ENCODE peak calls at places on chromosomes 3 and 15, in four cellular contexts. O is HepG2, B is GM12878, A is H1. V is an unnamed sample.

GRCh38 chr3:15345608-15346137 is 13.3 kb upstream of the SH3BP5 start:
- DNase-seq in O (no peak), B (peak), A (no peak), V (no peak)

GRCh38 chr3:29581311-29581710 is 300.4 kb downstream of the RBMS3 start:
- DNase-seq in O (no peak), B (no peak), A (no peak), V (no peak)

GRCh38 chr15:87167055-87167454 is 1087.4 kb downstream of the AGBL1 start:
- DNase-seq in O (no peak), B (no peak), A (no peak), V (no peak)

GRCh38 chr3:32843504-32844321 is 25.9 kb downstream of the TRIM71 start:
- DNase-seq in O (no peak), B (no peak), A (peak), V (peak)

GRCh38 chr3:141486735-141487418 is at the start of gene RASA2:
- DNase-seq in O (peak), B (no peak), A (peak), V (peak)

GRCh38 chr15:95105229-95105628 is 873.9 kb downstream of the MCTP2 start:
- DNase-seq in O (no peak), B (no peak), A (no peak), V (no peak)

GRCh38 chr3:62131620-62132019 is 241.7 kb downstream of the FEZF2 start:
- DNase-seq in O (no peak), B (no peak), A (no peak), V (no peak)

GRCh38 chr3:179421500-179421899 is 29.8 kb downstream of the GNB4 start:
- DNase-seq in O (no peak), B (no peak), A (no peak), V (no peak)

GRCh38 chr3:56157693-56158092 is 310.6 kb downstream of the ERC2 start:
- DNase-seq in O (no peak), B (peak), A (no peak), V (no peak)

GRCh38 chr3:5186089-5186853 is 1.2 kb upstream of the EDEM1 start:
- DNase-seq in O (no peak), B (no peak), A (no peak), V (no peak)

GRCh38 chr3:64121750-64122311 is 98.5 kb upstream of the PSMD6 start:
- DNase-seq in O (no peak), B (no peak), A (no peak), V (no peak)

GRCh38 chr3:158731938-158732855 is at the start of gene RARRES1:
- DNase-seq in O (no peak), B (no peak), A (peak), V (no peak)

GRCh38 chr15:51853987-51854386 is 24.5 kb downstream of the TMOD3 start:
- DNase-seq in O (no peak), B (no peak), A (no peak), V (no peak)

GRCh38 chr3:129703913-129704312 is 97.4 kb upstream of the PLXND1 start:
- DNase-seq in O (no peak), B (no peak), A (no peak), V (no peak)

GRCh38 chr15:83206387-83206970 is 1.1 kb downstream of the HDGFL3 start:
- DNase-seq in O (no peak), B (no peak), A (no peak), V (peak)

GRCh38 chr3:68631810-68632545 is 300.4 kb downstream of the TAFA4 start:
- DNase-seq in O (no peak), B (no peak), A (peak), V (peak)

GRCh38 chr3:38099518-38099917 is 37.4 kb downstream of the ACAA1 start:
- DNase-seq in O (no peak), B (no peak), A (no peak), V (peak)
- H3K9ac ChIP-seq in O (no peak), B (no peak), A (no peak), V (peak)

GRCh38 chr3:45498532-45498931 is 96.0 kb upstream of the LIMD1 start:
- DNase-seq in O (no peak), B (no peak), A (no peak), V (no peak)
- TF ChIP-seq SUZ12 in O (no peak), B (no peak), A (no peak), V (no peak)

GRCh38 chr3:11288021-11288491 is 15.9 kb downstream of the ATG7 start:
- DNase-seq in O (no peak), B (no peak), A (no peak), V (no peak)
- H3K9ac ChIP-seq in O (no peak), B (peak), A (no peak), V (no peak)

GRCh38 chr15:70149667-70150404 is 52.1 kb upstream of the TLE3 start:
- DNase-seq in O (no peak), B (no peak), A (no peak), V (no peak)

GRCh38 chr15:70147178-70147760 is 49.6 kb upstream of the TLE3 start:
- DNase-seq in O (no peak), B (no peak), A (no peak), V (no peak)

GRCh38 chr15:70150405-70150747 is 52.7 kb upstream of the TLE3 start:
- DNase-seq in O (no peak), B (no peak), A (no peak), V (no peak)

GRCh38 chr15:70146771-70147170 is 49.1 kb upstream of the TLE3 start:
- DNase-seq in O (no peak), B (no peak), A (no peak), V (no peak)

DNA sequence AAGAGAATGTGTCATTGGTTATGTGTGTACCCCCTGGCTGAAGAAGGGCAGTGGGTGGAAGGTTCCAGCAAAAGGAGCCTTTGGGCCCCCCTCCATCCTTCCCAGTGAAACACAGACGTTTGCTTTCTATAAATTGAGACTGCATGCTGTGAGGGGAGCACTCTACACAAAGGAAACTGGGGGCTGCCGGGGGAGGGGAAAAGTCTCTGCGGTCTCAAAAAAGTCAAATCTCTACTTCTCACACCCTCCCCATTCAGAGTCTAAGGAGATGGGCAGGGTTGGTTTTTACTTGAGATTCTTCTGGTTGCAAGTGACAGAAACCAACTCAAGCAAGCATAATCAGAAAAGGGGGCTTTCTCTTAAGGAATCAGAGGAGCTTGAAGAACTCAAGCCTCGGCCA is 50.1 kb upstream of the TLE3 start:
- DNase-seq in O (no peak), B (no peak), A (no peak), V (no peak)
- TF ChIP-seq SUZ12 in O (no peak), B (no peak), A (no peak), V (no peak)

GRCh38 chr3:153130312-153130977 is 31.6 kb upstream of the RAP2B start:
- DNase-seq in O (no peak), B (peak), A (no peak), V (no peak)

GRCh38 chr3:153129426-153129825 is 32.6 kb upstream of the RAP2B start:
- DNase-seq in O (no peak), B (no peak), A (no peak), V (no peak)

GRCh38 chr3:153127788-153128187 is 34.2 kb upstream of the RAP2B start:
- DNase-seq in O (no peak), B (no peak), A (no peak), V (no peak)

DNA sequence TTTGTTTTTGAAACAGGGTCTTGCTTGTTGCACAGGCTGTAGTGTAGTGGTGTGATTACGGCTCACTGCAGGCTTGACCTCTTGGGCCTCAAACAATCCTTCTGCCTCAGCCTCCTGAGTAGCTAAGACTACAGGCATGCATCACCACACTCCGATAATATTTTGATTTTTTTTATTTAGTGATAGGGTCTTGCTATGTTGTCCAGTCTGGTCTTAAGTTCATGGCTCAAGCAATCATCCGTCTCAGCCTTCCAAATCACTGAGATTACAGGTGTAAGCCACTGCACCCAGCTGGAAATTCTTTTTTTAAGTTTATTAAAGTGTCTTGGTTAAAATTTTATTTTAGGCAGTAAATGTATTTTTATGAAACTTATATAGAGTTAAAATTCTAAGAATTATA is 32.2 kb upstream of the RAP2B start:
- DNase-seq in O (no peak), B (no peak), A (no peak), V (no peak)
- H3K9ac ChIP-seq in O (no peak), B (no peak), A (no peak), V (no peak)

GRCh38 chr15:39597751-39598185 is 16.9 kb downstream of the THBS1 start:
- DNase-seq in O (no peak), B (no peak), A (no peak), V (no peak)
- TF ChIP-seq SUZ12 in O (no peak), B (no peak), A (no peak), V (no peak)

DNA sequence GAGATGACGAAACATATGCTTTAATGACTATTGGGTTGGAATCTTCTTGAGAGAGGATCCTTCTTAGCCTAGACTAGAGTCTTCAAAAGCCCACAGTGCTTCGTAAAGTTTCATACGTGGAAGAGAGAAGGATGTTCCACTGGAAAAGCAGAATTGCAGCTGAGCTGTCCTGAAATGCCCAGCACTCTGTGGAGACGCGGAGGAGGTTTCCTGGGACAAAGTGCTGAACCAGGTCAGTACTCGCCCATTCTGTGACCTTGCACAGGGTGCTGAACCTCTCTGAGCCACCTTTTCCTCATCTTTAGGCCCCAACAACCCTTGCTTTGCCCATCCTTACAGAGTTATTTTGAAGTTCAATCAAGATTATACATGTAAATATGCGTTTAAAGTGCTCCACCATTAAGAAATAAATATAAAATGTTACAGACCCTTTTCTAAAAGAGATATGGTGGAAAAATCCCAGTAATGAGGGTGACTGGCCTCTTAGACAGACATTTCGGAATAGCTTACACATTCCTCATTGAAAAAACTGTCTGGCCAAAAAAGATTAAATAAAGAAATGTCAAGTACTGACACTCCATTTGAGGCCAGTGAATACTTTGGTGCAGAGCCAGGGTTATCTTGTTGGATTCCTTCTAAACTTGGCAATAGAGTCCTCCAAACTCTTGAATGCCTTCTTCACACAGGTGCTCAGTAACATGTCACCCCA is 4.2 kb upstream of the MAGEF1 start:
- DNase-seq in O (no peak), B (no peak), A (no peak), V (no peak)
- H3K9ac ChIP-seq in O (no peak), B (no peak), A (no peak), V (peak)

DNA sequence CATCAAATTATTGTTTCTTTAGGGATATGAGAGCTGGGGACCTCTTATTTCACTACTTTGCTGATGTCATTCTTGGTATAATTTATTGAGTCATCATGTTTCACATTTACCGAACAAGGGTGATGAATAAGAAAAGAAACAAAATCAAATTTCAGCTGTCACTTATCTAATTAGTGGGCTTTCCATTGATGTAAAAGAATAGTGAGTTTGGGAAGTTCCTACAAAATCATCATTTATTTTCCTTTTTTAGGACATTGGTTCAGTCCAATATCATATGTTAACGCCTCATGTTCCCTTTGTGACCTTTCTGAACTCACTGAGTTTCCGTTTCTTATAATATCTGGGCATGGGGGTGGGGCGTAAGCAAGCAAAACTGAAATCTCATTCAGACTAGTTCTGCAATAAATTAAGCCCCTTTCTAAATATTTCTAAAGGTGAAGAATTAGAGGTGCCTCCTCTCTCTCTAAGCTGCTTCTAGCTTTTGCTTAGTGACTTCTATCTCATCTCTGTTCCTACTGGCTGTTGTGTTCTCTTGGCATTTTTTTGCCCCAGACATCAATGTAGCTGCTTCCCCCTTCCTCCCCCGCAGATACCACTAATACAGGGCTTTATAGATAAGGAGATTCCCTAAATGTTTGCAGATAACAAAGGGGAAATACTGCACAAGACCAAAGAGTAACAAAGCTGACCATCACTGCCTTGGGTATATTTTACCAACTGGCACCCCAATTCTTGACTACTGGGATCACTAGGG is 238.0 kb upstream of the CTNNB1 start:
- DNase-seq in O (no peak), B (no peak), A (no peak), V (no peak)
- TF ChIP-seq SUZ12 in O (no peak), B (no peak), A (no peak), V (no peak)

GRCh38 chr3:194439915-194440550 is 41.0 kb upstream of the GP5 start:
- DNase-seq in O (no peak), B (no peak), A (no peak), V (no peak)
- H3K9ac ChIP-seq in O (no peak), B (no peak), A (no peak), V (no peak)

DNA sequence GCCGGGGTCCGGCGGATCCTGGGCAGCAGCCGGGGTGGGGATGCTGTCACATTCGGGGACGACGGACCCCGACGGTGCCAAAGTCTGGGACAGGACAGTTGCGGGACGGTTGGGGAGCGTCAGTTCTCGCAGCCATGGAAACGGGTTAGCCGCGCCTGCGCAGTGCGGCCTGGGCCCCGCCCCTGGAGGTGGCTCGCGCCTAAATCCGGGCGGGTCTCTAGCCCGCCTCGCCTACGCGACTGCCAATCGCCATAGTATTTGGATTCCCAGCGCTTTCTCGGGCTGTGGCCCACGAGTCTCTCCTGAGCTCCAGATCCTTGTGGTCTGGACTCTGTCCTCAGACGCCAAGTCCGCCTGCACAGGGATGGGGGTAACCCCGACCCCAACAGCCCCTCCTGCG is at the start of gene ZMYND10:
- DNase-seq in O (no peak), B (no peak), A (peak), V (peak)
- TF ChIP-seq SUZ12 in O (no peak), B (no peak), A (no peak), V (no peak)

V was measured in NT2/D1.